ENCODE peak calls at places on chromosomes 1 and 21, in five cellular contexts. L is GM23338, A is H1, E is endothelial cell of umbilical vein, D is HepG2. G is an unnamed sample.

GRCh38 chr1:232192781-232193450 is 437.0 kb downstream of the SIPA1L2 start:
- DNase-seq in L (no peak), A (no peak), E (peak), D (no peak), G (no peak)

GRCh38 chr1:241695454-241696171 is 43.5 kb downstream of the WDR64 start:
- DNase-seq in L (no peak), A (no peak), E (no peak), D (no peak), G (no peak)

GRCh38 chr1:39268112-39268581 is 63.7 kb downstream of the MACF1 start:
- DNase-seq in L (peak), A (no peak), E (peak), D (no peak), G (no peak)

GRCh38 chr1:111099289-111099688 is 40.6 kb downstream of the DRAM2 start:
- DNase-seq in L (no peak), A (no peak), E (peak), D (peak), G (no peak)

GRCh38 chr1:34785231-34785874 is 4.3 kb downstream of the GJB3 start:
- DNase-seq in L (no peak), A (no peak), E (no peak), D (no peak), G (no peak)

GRCh38 chr21:34156957-34157356 is 83.6 kb downstream of the MRPS6 start:
- DNase-seq in L (no peak), A (no peak), E (no peak), D (no peak), G (no peak)

GRCh38 chr1:31906557-31906956 is 31.6 kb downstream of the PTP4A2 start:
- DNase-seq in L (no peak), A (no peak), E (no peak), D (no peak), G (no peak)

GRCh38 chr21:43369124-43369523 is 57.8 kb downstream of the SIK1 start:
- DNase-seq in L (no peak), A (no peak), E (no peak), D (peak), G (no peak)

DNA sequence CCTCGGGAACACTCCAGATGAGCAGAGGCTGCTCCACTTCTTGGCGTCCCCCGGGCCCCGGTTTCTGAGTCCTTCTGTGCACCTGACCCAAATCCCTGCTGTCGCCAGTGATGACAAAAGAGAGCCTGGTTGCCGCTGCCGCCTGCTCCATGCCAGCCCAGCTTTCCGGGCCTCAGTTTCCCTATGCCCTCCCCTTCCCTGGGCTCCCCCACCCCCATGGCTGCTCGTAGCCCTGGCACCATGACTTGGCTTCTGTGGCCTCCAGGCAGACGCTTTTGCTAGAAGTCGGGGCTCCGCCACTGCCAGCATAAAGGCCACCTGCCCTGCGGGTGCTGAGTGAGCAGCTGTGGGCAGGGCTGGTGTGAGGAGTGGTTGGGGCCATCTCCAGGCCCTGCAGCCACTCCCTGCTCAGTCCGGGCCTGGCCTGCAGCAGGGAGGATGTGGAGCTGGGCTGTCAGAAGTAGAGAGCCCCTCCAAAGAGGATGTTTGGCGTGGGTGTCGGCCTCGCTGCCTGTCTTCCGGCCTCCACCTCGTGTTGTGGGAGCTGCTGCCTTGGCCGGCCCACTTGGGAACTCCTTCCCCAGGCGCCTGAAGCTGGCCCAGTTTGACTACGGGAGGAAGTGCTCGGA is 11.7 kb downstream of the TMEM240 start:
- DNase-seq in L (no peak), A (no peak), E (no peak), D (no peak), G (no peak)
- TF ChIP-seq POLR2AphosphoS5 in L (no peak), A (no peak), E (no peak), D (no peak), G (no peak)

GRCh38 chr1:93446837-93447451 is 974 bp upstream of the FNBP1L start:
- DNase-seq in L (peak), A (no peak), E (peak), D (peak), G (no peak)

GRCh38 chr1:93447481-93448291 is at the start of gene FNBP1L:
- DNase-seq in L (peak), A (peak), E (peak), D (peak), G (no peak)

GRCh38 chr1:93448292-93448982 is 519 bp downstream of the FNBP1L start:
- DNase-seq in L (peak), A (peak), E (peak), D (peak), G (no peak)

GRCh38 chr1:93450331-93450730 is 2.4 kb downstream of the FNBP1L start:
- DNase-seq in L (no peak), A (no peak), E (no peak), D (no peak), G (no peak)

DNA sequence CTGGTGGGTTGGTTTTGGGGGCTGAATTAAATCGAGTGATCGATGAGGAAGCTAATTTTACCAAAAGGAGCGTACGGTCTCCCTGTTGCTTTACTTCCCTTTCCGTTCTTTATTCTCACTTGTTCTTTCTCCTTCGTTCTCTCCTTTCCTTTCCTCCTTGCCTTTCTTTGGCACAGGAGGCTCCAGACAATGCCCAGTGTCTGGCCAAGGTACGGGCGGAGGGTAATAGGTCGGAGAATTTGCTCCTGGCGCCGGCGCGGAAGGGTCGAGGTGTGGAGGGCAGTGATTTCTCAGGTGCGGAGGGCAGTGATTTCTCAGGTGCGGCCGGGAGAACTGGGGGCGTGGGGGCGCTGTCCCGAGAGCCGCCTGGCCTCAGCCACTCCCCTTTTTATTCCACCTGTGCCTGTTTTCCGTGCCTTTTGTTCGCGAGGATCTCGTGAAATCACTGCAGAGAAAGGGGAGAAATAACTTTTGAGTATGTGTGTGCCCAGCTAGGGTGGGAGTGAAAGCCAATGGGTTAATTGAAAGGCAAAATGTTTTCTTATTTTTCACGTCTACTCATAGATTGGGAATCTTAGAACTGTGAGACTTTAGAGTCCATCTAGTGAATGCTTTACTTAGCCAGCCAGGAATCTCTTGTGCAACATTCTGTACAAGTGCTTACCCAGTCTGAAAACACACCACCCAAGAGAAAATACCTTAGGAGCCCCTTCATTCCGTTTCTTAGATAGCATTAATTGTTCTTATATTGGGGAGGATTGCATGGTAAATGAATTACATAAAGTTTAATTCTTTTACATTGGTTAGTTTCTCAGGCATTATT is 1.3 kb downstream of the FNBP1L start:
- DNase-seq in L (peak), A (peak), E (peak), D (peak), G (no peak)
- TF ChIP-seq EZH2 in L (no peak), A (no peak), E (no peak), D (no peak), G (no peak)

GRCh38 chr1:200738733-200739498 is at the start of gene CAMSAP2:
- DNase-seq in L (peak), A (peak), E (peak), D (peak), G (peak)
- TF ChIP-seq POLR2AphosphoS5 in L (peak), A (peak), E (peak), D (peak), G (peak)

GRCh38 chr1:20552728-20553571 is 577 bp downstream of the FAM43B start:
- DNase-seq in L (peak), A (peak), E (peak), D (no peak), G (no peak)
- TF ChIP-seq EZH2 in L (peak), A (peak), E (peak), D (no peak), G (peak)

DNA sequence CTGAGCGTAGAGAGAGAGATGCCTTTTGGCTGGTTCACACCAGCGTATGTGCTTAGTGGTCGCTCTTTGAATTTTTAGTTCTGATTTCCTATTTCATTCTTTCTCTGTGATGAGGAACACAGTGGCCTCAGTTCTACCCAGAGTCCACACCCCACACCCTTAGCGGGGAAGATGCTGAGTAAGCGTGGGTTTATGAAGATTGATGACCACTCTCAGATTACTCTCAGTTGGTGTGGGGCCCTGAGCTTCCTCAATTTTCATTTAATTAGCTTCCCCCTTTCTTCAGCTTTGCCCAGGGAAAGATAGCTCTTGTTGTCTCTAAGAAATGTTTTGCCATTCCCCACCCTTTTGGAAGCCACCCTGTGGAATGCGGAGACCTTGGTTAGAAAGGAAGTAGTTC is 300.0 kb upstream of the PROX1 start:
- DNase-seq in L (no peak), A (no peak), E (no peak), D (no peak), G (no peak)
- TF ChIP-seq POLR2AphosphoS5 in L (no peak), A (no peak), E (no peak), D (no peak), G (no peak)

GRCh38 chr1:151721788-151722510 is 627 bp downstream of the RIIAD1 start:
- DNase-seq in L (peak), A (no peak), E (no peak), D (no peak), G (no peak)
- TF ChIP-seq EZH2 in L (peak), A (peak), E (peak), D (no peak), G (no peak)

GRCh38 chr1:40384413-40384762 is 10.9 kb downstream of the SMAP2 start:
- DNase-seq in L (peak), A (no peak), E (no peak), D (peak), G (no peak)

GRCh38 chr1:40383488-40384412 is 10.2 kb downstream of the SMAP2 start:
- DNase-seq in L (no peak), A (no peak), E (no peak), D (peak), G (no peak)

GRCh38 chr1:40382601-40383000 is 9.1 kb downstream of the SMAP2 start:
- DNase-seq in L (no peak), A (no peak), E (no peak), D (no peak), G (no peak)

GRCh38 chr1:40382110-40382464 is 8.6 kb downstream of the SMAP2 start:
- DNase-seq in L (no peak), A (no peak), E (no peak), D (no peak), G (no peak)

GRCh38 chr1:40383095-40383487 is 9.6 kb downstream of the SMAP2 start:
- DNase-seq in L (peak), A (peak), E (no peak), D (no peak), G (no peak)
- TF ChIP-seq POLR2AphosphoS5 in L (no peak), A (no peak), E (no peak), D (no peak), G (no peak)